ENCODE peak calls at places on chromosomes 2 and 18, in ten cellular contexts. E is sciatic nerve; K is GDM1; G is GM12892; X is kidney epithelial cell; V is fibroblast of pulmonary artery; H is hypothalamus; N is activated naive CD8-positive, alpha-beta T cell treated with anti-CD3 and anti-CD28 coated beads, Interleukin-2, amount 50 U/mL, for 16 hours; Q is HCEC 1CT; U is dermis blood vessel endothelial cell. C is an unnamed sample.
A peak's percentile ranks its signal among the peaks of the same experiment; 100 is the strongest.

GRCh38 chr2:96540136-96540535 is 3.6 kb downstream of the ARID5A start:
- DNase-seq in E (no peak), K (no peak), G (no peak), X (no peak), V (no peak), H (no peak), N (no peak), Q (no peak), U (no peak), C (no peak)

GRCh38 chr2:144201126-144201525 is 318.8 kb downstream of the ZEB2 start:
- DNase-seq in E (no peak), K (no peak), G (no peak), X (no peak), V (no peak), H (no peak), N (no peak), Q (no peak), U (no peak), C (no peak)

GRCh38 chr18:57353940-57354461 is 1.6 kb downstream of the ST8SIA3 start:
- DNase-seq in E (no peak), K (no peak), G (peak; percentile 23), X (peak; percentile 1), V (peak; percentile 50), H (no peak), N (no peak), Q (no peak), U (peak; percentile 63), C (peak; percentile 22)

GRCh38 chr2:9179572-9180201 is 26.9 kb upstream of the ASAP2 start:
- DNase-seq in E (no peak), K (no peak), G (no peak), X (no peak), V (peak; percentile 94), H (no peak), N (no peak), Q (peak; percentile 84), U (peak; percentile 79), C (peak; percentile 84)

GRCh38 chr2:169761970-169762292 is 28.3 kb downstream of the KLHL23 start:
- DNase-seq in E (no peak), K (no peak), G (no peak), X (no peak), V (no peak), H (no peak), N (no peak), Q (no peak), U (no peak), C (no peak)

GRCh38 chr2:64461271-64462058 is 7.5 kb downstream of the LGALSL start:
- DNase-seq in E (no peak), K (no peak), G (no peak), X (no peak), V (no peak), H (no peak), N (no peak), Q (no peak), U (no peak), C (no peak)

GRCh38 chr2:45913539-45913938 is 262.1 kb downstream of the PRKCE start:
- DNase-seq in E (no peak), K (no peak), G (no peak), X (no peak), V (no peak), H (no peak), N (no peak), Q (no peak), U (no peak), C (no peak)

GRCh38 chr2:182587831-182588230 is 128.2 kb upstream of the DNAJC10 start:
- DNase-seq in E (no peak), K (no peak), G (no peak), X (peak; percentile 55), V (peak; percentile 84), H (no peak), N (no peak), Q (peak; percentile 91), U (no peak), C (no peak)

GRCh38 chr2:218607436-218608115 is at the start of gene PLCD4:
- DNase-seq in E (peak; percentile 62), K (no peak), G (no peak), X (peak; percentile 35), V (peak; percentile 69), H (no peak), N (no peak), Q (peak; percentile 65), U (peak; percentile 49), C (peak; percentile 79)

GRCh38 chr18:51447351-51447896 is 249.9 kb upstream of the MEX3C start:
- DNase-seq in E (no peak), K (no peak), G (no peak), X (no peak), V (peak; percentile 22), H (no peak), N (no peak), Q (no peak), U (no peak), C (no peak)

GRCh38 chr18:24176727-24177416 is 38.0 kb downstream of the CABYR start:
- DNase-seq in E (peak; percentile 80), K (peak; percentile 15), G (peak; percentile 46), X (no peak), V (peak; percentile 63), H (no peak), N (no peak), Q (peak; percentile 44), U (peak; percentile 72), C (peak; percentile 43)

GRCh38 chr2:172389685-172390339 is 37.6 kb upstream of the ITGA6 start:
- DNase-seq in E (no peak), K (no peak), G (no peak), X (no peak), V (no peak), H (no peak), N (no peak), Q (no peak), U (no peak), C (no peak)

GRCh38 chr2:38149533-38149932 is 73.6 kb upstream of the CYP1B1 start:
- DNase-seq in E (no peak), K (no peak), G (no peak), X (no peak), V (no peak), H (no peak), N (no peak), Q (no peak), U (no peak), C (no peak)